ENCODE peak calls at places on chromosomes 11 and 22, in six cellular contexts. D, T, Y, L, O and V are unnamed samples.

GRCh38 chr11:6705905-6706535 is 22.9 kb upstream of the MRPL17 start:
- DNase-seq in O (peak), T (no peak), L (peak), Y (peak), D (peak), V (peak)

GRCh38 chr22:32202539-32203180 is 2.2 kb downstream of the RFPL2 start:
- DNase-seq in O (peak), T (no peak), Y (peak), L (peak), D (peak), V (peak)

GRCh38 chr11:17498058-17498457 is 21.4 kb upstream of the ABCC8 start:
- DNase-seq in O (peak), Y (no peak), L (no peak), T (no peak), D (no peak), V (no peak)

GRCh38 chr11:680970-681369 is 14.1 kb downstream of the DEAF1 start:
- DNase-seq in D (no peak), Y (no peak), L (no peak), O (no peak), T (no peak), V (no peak)

GRCh38 chr11:61134801-61135257 is 26.4 kb downstream of the VPS37C start:
- DNase-seq in L (no peak), O (no peak), Y (no peak), T (no peak), D (no peak), V (no peak)

GRCh38 chr11:113477321-113477720 is 2.1 kb upstream of the DRD2 start:
- DNase-seq in T (no peak), Y (no peak), O (peak), D (no peak), L (no peak), V (peak)

GRCh38 chr11:12517741-12518140 is 140.4 kb downstream of the PARVA start:
- DNase-seq in L (no peak), O (no peak), D (no peak), Y (no peak), T (no peak), V (no peak)

GRCh38 chr11:64918056-64918455 is 1.0 kb upstream of the ATG2A start:
- DNase-seq in L (peak), T (no peak), Y (peak), D (peak), O (peak), V (peak)

GRCh38 chr11:86035920-86036319 is 33.0 kb downstream of the PICALM start:
- DNase-seq in O (no peak), L (no peak), D (no peak), T (no peak), Y (no peak), V (no peak)

GRCh38 chr11:12864316-12865156 is 144.6 kb upstream of the RASSF10 start:
- DNase-seq in D (peak), Y (no peak), L (peak), O (peak), T (no peak), V (no peak)

GRCh38 chr11:46849631-46850030 is 3.6 kb upstream of the CKAP5 start:
- DNase-seq in L (no peak), D (no peak), Y (no peak), T (no peak), O (no peak), V (no peak)

GRCh38 chr11:35815556-35816315 is 128.1 kb upstream of the LDLRAD3 start:
- DNase-seq in D (no peak), Y (no peak), O (no peak), L (no peak), T (no peak), V (no peak)

GRCh38 chr11:112223125-112223524 is 3.1 kb upstream of the PTS start:
- DNase-seq in T (no peak), O (no peak), Y (no peak), L (no peak), D (no peak), V (no peak)

GRCh38 chr11:122149232-122149631 is 33.2 kb upstream of the BLID start:
- DNase-seq in O (no peak), L (no peak), D (no peak), T (no peak), Y (no peak), V (no peak)

GRCh38 chr22:37369536-37369935 is 57.7 kb downstream of the ELFN2 start:
- DNase-seq in Y (no peak), O (no peak), D (no peak), T (no peak), L (no peak), V (no peak)

GRCh38 chr22:37329239-37330140 is 47.2 kb downstream of the CYTH4 start:
- DNase-seq in T (no peak), O (no peak), L (no peak), D (peak), Y (no peak), V (no peak)

GRCh38 chr22:36008565-36008964 is 20.1 kb downstream of the RBFOX2 start:
- DNase-seq in O (no peak), L (no peak), Y (no peak), D (no peak), T (no peak), V (no peak)

GRCh38 chr11:33187851-33188722 is 26.8 kb upstream of the CSTF3 start:
- DNase-seq in Y (no peak), L (no peak), T (no peak), D (no peak), O (no peak), V (no peak)

GRCh38 chr11:106765849-106766248 is 252.4 kb downstream of the GUCY1A2 start:
- DNase-seq in O (no peak), L (no peak), T (no peak), D (no peak), Y (no peak), V (no peak)

GRCh38 chr11:73034330-73034729 is 107.8 kb downstream of the FCHSD2 start:
- DNase-seq in T (no peak), Y (no peak), D (no peak), L (no peak), O (no peak), V (no peak)

GRCh38 chr22:24580276-24580675 is 12.6 kb downstream of the LRRC75B start:
- DNase-seq in L (no peak), Y (no peak), D (no peak), T (no peak), O (no peak), V (no peak)

GRCh38 chr11:35274909-35275807 is 136.2 kb downstream of the CD44 start:
- DNase-seq in D (peak), Y (peak), O (no peak), T (no peak), L (no peak), V (no peak)

GRCh38 chr11:135075740-135076139 is 663.7 kb upstream of the B3GAT1 start:
- DNase-seq in O (peak), L (peak), D (peak), T (no peak), Y (peak), V (peak)

GRCh38 chr22:25482091-25482760 is 82.2 kb upstream of the GRK3 start:
- DNase-seq in O (no peak), T (no peak), D (no peak), Y (no peak), L (no peak), V (no peak)

GRCh38 chr11:69472766-69473519 is 8.5 kb upstream of the LINC01488 start:
- DNase-seq in D (no peak), O (peak), L (no peak), T (no peak), Y (no peak), V (no peak)

DNA sequence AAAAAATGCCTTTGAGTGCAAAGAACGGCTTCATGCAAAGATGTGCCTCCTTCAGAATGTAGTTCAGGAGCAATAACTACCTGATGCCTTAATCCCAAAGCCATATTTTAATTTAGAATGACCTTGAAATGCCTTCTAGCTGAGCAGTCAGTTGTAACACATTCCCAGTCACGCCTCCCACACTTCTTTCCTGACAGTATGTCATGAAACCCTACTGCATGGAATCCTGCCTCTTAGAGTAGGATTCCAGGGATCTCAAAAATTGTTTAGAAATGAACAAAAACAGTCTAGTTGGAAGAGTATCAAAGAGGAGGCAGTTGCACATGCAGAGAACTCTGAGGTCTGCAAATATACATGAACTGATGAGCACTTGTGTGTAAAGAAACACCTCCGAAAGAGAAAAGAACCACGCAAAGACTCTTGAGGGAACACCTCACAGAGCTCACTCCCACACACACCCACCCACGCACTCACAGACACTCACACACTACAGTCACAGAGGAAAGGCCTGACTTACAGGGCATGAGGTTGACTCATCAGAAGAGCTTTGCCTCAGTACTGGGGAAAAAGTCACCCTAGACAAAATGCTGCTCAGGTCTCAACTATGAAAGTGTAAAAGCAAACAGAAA is 77.4 kb downstream of the GGTLC2 start:
- DNase-seq in L (no peak), O (peak), T (peak), Y (no peak), D (no peak), V (peak)
- TF ChIP-seq MAX in L (no peak), O (no peak), T (no peak), Y (no peak), D (no peak), V (no peak)

GRCh38 chr11:10480026-10480425 is 25.0 kb downstream of the AMPD3 start:
- DNase-seq in D (no peak), L (no peak), O (no peak), Y (no peak), T (no peak), V (no peak)
- TF ChIP-seq MYC in D (no peak), L (no peak), O (no peak), Y (no peak), T (no peak), V (no peak)

GRCh38 chr11:130434521-130435223 is 6.3 kb upstream of the ADAMTS8 start:
- DNase-seq in Y (peak), O (peak), L (peak), T (peak), D (peak), V (peak)
- TF ChIP-seq MAX in Y (no peak), O (peak), L (no peak), T (no peak), D (peak), V (no peak)

DNA sequence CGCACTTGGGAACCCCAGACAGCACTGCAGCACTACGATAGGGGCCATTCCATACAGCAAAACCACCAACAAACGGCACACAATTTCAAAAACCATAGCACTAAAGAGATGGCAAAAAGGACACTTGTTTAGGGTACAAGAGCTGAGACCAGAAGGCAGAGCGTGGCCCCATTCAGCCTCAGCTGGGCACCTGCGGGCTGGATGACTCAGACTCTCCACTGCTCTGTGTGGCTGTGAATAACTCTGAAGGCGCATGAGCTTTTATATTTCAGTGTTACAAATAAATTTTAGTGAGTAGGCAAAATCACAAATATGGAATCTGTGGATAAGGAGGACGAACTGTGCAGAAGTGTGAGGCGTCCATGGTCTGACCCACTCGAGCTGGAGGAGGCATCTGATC is 325.8 kb downstream of the SHANK2 start:
- DNase-seq in T (no peak), O (no peak), D (no peak), L (no peak), Y (no peak), V (no peak)
- TF ChIP-seq MYC in T (no peak), O (no peak), D (no peak), L (no peak), Y (no peak), V (no peak)

DNA sequence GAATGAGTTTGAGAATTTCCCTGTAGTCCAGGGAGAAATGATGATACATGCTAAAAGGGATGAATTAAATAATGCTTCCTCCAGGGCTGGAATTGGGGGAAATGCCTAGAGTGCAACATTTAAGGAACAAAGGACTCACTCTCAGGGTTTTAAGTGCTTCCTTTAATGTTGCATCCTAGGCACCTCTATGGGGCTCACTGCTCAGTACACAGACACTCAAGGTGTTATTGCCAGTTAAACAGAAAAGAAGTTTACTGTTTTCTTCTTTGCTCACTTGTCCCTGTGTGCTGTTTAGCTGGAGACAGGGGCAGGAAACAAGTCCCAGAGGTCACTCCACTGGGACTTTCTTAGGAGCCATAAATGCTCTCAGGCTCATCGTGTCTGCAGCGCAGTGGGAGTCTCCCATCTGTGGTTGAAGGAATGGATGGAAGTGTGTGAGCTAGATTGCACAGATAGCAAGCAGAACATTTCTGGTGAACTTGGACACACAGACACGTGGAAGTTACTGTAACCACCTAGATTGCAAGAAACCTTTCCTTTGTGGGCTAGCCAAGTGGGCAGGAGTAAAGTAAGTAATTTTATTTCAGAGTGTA is 8.4 kb upstream of the OR52H1 start:
- DNase-seq in L (no peak), Y (no peak), T (no peak), O (no peak), D (no peak), V (no peak)
- TF ChIP-seq MAX in L (no peak), Y (no peak), T (no peak), O (no peak), D (no peak), V (no peak)

GRCh38 chr11:71309611-71310010 is 57.2 kb upstream of the SHANK2 start:
- DNase-seq in T (no peak), O (no peak), Y (no peak), D (no peak), L (no peak), V (peak)
- TF ChIP-seq MYC in T (no peak), O (no peak), Y (no peak), D (no peak), L (no peak), V (no peak)

GRCh38 chr11:93537022-93537421 is 6.2 kb downstream of the SMCO4 start:
- DNase-seq in T (no peak), D (no peak), Y (no peak), O (no peak), L (no peak), V (no peak)
- TF ChIP-seq MAX in T (no peak), D (no peak), Y (no peak), O (no peak), L (no peak), V (no peak)

GRCh38 chr11:118152020-118152551 is 537 bp downstream of the SCN4B start:
- DNase-seq in Y (no peak), O (no peak), D (no peak), L (no peak), T (no peak), V (no peak)

GRCh38 chr11:118151421-118151820 is 1.2 kb downstream of the SCN4B start:
- DNase-seq in L (no peak), T (no peak), Y (no peak), O (no peak), D (no peak), V (no peak)

GRCh38 chr11:118153516-118153915 is 893 bp upstream of the SCN4B start:
- DNase-seq in L (no peak), O (no peak), D (no peak), T (no peak), Y (no peak), V (no peak)

GRCh38 chr11:118153976-118154375 is 1.4 kb upstream of the SCN4B start:
- DNase-seq in L (no peak), Y (no peak), T (no peak), D (no peak), O (no peak), V (no peak)

GRCh38 chr11:118152552-118153471 is at the start of gene SCN4B:
- DNase-seq in D (peak), O (peak), T (no peak), Y (no peak), L (peak), V (peak)
- TF ChIP-seq MYC in D (no peak), O (no peak), T (no peak), Y (no peak), L (no peak), V (no peak)